ENCODE peak calls at places on chromosomes 7 and 10, in four cellular contexts. One of them, this sample, is unnamed.

GRCh38 chr10:12719365-12719764 is 282.1 kb downstream of the CCDC3 start:
- DNase-seq in NCI-H2081: no peak
- DNase-seq in stimulated activated CD4-positive, alpha-beta T cell treated with anti-CD3 and anti-CD28 coated beads, Interleukin-15, amount 100 ng/mL, for 1 hour: no peak
- DNase-seq in AG10803: no peak
- DNase-seq in this sample: no peak

GRCh38 chr10:58704226-58705200 is 191.8 kb downstream of the BICC1 start:
- DNase-seq in stimulated activated CD4-positive, alpha-beta T cell treated with anti-CD3 and anti-CD28 coated beads, Interleukin-15, amount 100 ng/mL, for 1 hour: no peak
- DNase-seq in NCI-H2081: no peak
- DNase-seq in AG10803: peak; percentile 89
- DNase-seq in this sample: no peak

GRCh38 chr10:77604063-77604462 is 33.5 kb downstream of the KCNMA1 start:
- DNase-seq in AG10803: no peak
- DNase-seq in NCI-H2081: no peak
- DNase-seq in stimulated activated CD4-positive, alpha-beta T cell treated with anti-CD3 and anti-CD28 coated beads, Interleukin-15, amount 100 ng/mL, for 1 hour: no peak
- DNase-seq in this sample: no peak

GRCh38 chr7:151373599-151373998 is 32.0 kb downstream of the NUB1 start:
- DNase-seq in NCI-H2081: no peak
- DNase-seq in stimulated activated CD4-positive, alpha-beta T cell treated with anti-CD3 and anti-CD28 coated beads, Interleukin-15, amount 100 ng/mL, for 1 hour: no peak
- DNase-seq in AG10803: no peak
- DNase-seq in this sample: no peak

GRCh38 chr7:8044761-8045430 is 76.3 kb downstream of the GLCCI1 start:
- DNase-seq in stimulated activated CD4-positive, alpha-beta T cell treated with anti-CD3 and anti-CD28 coated beads, Interleukin-15, amount 100 ng/mL, for 1 hour: no peak
- DNase-seq in AG10803: no peak
- DNase-seq in NCI-H2081: no peak
- DNase-seq in this sample: no peak

GRCh38 chr10:115939101-115939815 is 333.7 kb downstream of the GFRA1 start:
- DNase-seq in AG10803: no peak
- DNase-seq in NCI-H2081: no peak
- DNase-seq in stimulated activated CD4-positive, alpha-beta T cell treated with anti-CD3 and anti-CD28 coated beads, Interleukin-15, amount 100 ng/mL, for 1 hour: no peak
- DNase-seq in this sample: no peak

GRCh38 chr10:71307469-71308085 is 11.5 kb upstream of the SLC29A3 start:
- DNase-seq in AG10803: no peak
- DNase-seq in NCI-H2081: no peak
- DNase-seq in stimulated activated CD4-positive, alpha-beta T cell treated with anti-CD3 and anti-CD28 coated beads, Interleukin-15, amount 100 ng/mL, for 1 hour: no peak
- DNase-seq in this sample: no peak

GRCh38 chr7:73971701-73972341 is 56.2 kb upstream of the ELN start:
- DNase-seq in stimulated activated CD4-positive, alpha-beta T cell treated with anti-CD3 and anti-CD28 coated beads, Interleukin-15, amount 100 ng/mL, for 1 hour: no peak
- DNase-seq in NCI-H2081: no peak
- DNase-seq in AG10803: no peak
- DNase-seq in this sample: no peak

GRCh38 chr7:131057524-131058065 is 270.1 kb upstream of the MKLN1 start:
- DNase-seq in NCI-H2081: no peak
- DNase-seq in stimulated activated CD4-positive, alpha-beta T cell treated with anti-CD3 and anti-CD28 coated beads, Interleukin-15, amount 100 ng/mL, for 1 hour: no peak
- DNase-seq in AG10803: no peak
- DNase-seq in this sample: no peak

GRCh38 chr7:20647908-20648776 is 32.7 kb downstream of the ABCB5 start:
- DNase-seq in AG10803: peak; percentile 1
- DNase-seq in stimulated activated CD4-positive, alpha-beta T cell treated with anti-CD3 and anti-CD28 coated beads, Interleukin-15, amount 100 ng/mL, for 1 hour: no peak
- DNase-seq in NCI-H2081: peak; percentile 76
- DNase-seq in this sample: no peak

GRCh38 chr10:120794390-120794789 is 56.8 kb upstream of the WDR11 start:
- DNase-seq in stimulated activated CD4-positive, alpha-beta T cell treated with anti-CD3 and anti-CD28 coated beads, Interleukin-15, amount 100 ng/mL, for 1 hour: no peak
- DNase-seq in NCI-H2081: no peak
- DNase-seq in AG10803: no peak
- DNase-seq in this sample: no peak

GRCh38 chr7:108403597-108404217 is 52.5 kb downstream of the NRCAM start:
- DNase-seq in AG10803: no peak
- DNase-seq in stimulated activated CD4-positive, alpha-beta T cell treated with anti-CD3 and anti-CD28 coated beads, Interleukin-15, amount 100 ng/mL, for 1 hour: no peak
- DNase-seq in NCI-H2081: peak; percentile 45
- DNase-seq in this sample: no peak

GRCh38 chr7:5283421-5284303 is 919 bp downstream of the SLC29A4 start:
- DNase-seq in stimulated activated CD4-positive, alpha-beta T cell treated with anti-CD3 and anti-CD28 coated beads, Interleukin-15, amount 100 ng/mL, for 1 hour: no peak
- DNase-seq in NCI-H2081: no peak
- DNase-seq in AG10803: no peak
- DNase-seq in this sample: no peak